ENCODE peak calls at places on chromosomes 13 and 19, in four cellular contexts. Q, R, M and Y are unnamed samples.

GRCh38 chr13:99303863-99304521 is 3.2 kb downstream of the GPR183 start:
- DNase-seq in Q (no peak), R (no peak), M (no peak), Y (no peak)

GRCh38 chr19:34963531-34964406 is at the start of gene ZNF792:
- DNase-seq in M (peak), R (peak), Q (peak), Y (peak)

GRCh38 chr13:98791611-98792010 is 39.1 kb upstream of the SLC15A1 start:
- DNase-seq in R (no peak), M (no peak), Q (no peak), Y (no peak)

GRCh38 chr19:55546822-55547614 is 1.7 kb upstream of the SBK3 start:
- DNase-seq in R (no peak), M (no peak), Q (peak), Y (no peak)

GRCh38 chr19:45008554-45008953 is 7.3 kb downstream of the RELB start:
- DNase-seq in M (no peak), R (peak), Q (no peak), Y (no peak)

GRCh38 chr19:10086904-10087256 is 763 bp downstream of the SHFL start:
- DNase-seq in Q (no peak), M (no peak), R (no peak), Y (no peak)

GRCh38 chr19:14203258-14203657 is 2.7 kb downstream of the ADGRL1 start:
- DNase-seq in M (peak), R (peak), Q (no peak), Y (no peak)

GRCh38 chr13:69565334-69565733 is 542.3 kb upstream of the ATXN8OS start:
- DNase-seq in M (no peak), Q (peak), R (peak), Y (peak)

GRCh38 chr19:10888421-10888866 is 17.1 kb downstream of the CARM1 start:
- DNase-seq in R (peak), Q (no peak), M (no peak), Y (no peak)

GRCh38 chr13:112894423-112894672 is 74.7 kb upstream of the MCF2L start:
- DNase-seq in Q (no peak), M (no peak), R (no peak), Y (no peak)
- TF ChIP-seq MAX in Q (no peak), M (no peak), R (no peak), Y (no peak)

GRCh38 chr13:26202365-26202972 is 19.6 kb downstream of the RNF6 start:
- DNase-seq in R (no peak), M (no peak), Q (no peak), Y (no peak)
- TF ChIP-seq MAX in R (no peak), M (no peak), Q (no peak), Y (no peak)

DNA sequence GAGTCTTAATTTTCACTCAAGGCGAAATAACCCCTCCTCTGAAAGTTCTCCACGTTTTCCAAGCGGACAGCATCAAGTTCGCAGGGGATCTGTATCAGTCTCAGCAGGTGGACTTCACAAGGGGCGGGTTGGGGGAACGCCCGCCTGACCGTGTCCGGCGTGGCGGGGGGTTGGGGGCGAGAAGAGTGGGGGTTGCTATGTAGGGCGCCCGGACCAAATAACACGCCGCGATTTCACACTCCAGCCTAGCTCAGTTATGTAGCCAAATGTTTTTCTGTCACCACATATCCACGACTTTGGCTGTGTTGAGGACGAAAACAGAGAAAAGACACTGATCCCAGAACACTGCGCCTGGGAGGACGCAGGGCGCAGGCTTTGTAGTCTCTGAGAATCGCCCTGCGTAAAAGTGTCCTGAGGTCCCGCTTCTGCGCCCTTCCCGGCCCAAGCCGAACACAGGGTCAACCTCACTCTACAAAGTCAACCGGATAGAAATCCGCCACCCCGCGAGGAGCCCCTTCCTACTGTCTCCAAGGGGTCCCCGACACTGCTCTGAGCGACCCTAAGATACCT is 541 bp downstream of the RUBCNL start:
- DNase-seq in R (no peak), M (peak), Q (no peak), Y (no peak)
- TF ChIP-seq MAX in R (no peak), M (no peak), Q (no peak), Y (no peak)

GRCh38 chr13:50682966-50683365 is 160.5 kb downstream of the DLEU7 start:
- DNase-seq in M (no peak), Q (no peak), R (no peak), Y (no peak)

GRCh38 chr13:50686547-50686946 is 156.9 kb downstream of the DLEU7 start:
- DNase-seq in M (no peak), Q (no peak), R (no peak), Y (no peak)

GRCh38 chr13:50687545-50687944 is 155.9 kb downstream of the DLEU7 start:
- DNase-seq in Q (no peak), M (no peak), R (no peak), Y (no peak)

GRCh38 chr13:50684366-50684765 is 159.1 kb downstream of the DLEU7 start:
- DNase-seq in M (no peak), Q (no peak), R (no peak), Y (no peak)

DNA sequence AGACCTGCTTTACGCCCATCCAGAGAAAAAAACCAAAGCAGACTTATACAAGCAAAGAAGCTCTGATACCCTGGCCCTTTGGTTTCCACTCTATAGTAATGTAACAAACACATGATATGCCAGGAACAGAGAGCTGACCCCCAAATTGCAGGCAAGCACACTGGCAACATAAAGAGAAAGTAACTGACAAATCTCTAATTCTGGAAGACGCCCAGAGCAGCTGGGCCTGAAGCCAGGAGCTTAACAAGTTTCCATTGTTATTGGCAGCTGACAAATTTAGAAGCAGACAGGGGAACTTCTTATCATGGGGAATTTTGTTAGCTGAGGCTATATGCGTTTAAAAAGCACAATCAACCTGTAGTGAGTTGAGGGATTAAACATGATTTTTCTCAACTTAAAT is 158.0 kb downstream of the DLEU7 start:
- DNase-seq in M (no peak), R (no peak), Q (no peak), Y (no peak)
- TF ChIP-seq MAX in M (no peak), R (no peak), Q (no peak), Y (no peak)

DNA sequence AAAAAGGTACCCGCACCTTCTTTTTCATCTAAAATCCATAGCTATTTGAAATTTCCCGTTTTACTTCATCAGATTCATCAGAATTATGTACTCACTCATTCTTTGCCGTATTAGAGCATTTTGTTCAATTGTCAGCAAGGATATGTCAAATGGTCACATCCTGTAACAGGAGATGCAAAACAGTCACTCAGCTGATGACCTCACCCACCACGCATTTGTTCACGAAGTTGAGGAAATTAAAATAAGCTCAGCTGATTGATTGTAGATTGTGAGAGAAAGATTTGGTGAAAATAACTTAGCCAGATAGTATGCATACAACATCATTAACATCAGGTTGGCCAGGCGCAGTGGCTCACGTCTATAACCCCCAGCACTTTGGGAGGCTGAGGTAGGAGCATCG is 22.6 kb upstream of the CDC16 start:
- DNase-seq in R (no peak), M (no peak), Q (no peak), Y (no peak)
- TF ChIP-seq MAX in R (no peak), M (no peak), Q (no peak), Y (no peak)

DNA sequence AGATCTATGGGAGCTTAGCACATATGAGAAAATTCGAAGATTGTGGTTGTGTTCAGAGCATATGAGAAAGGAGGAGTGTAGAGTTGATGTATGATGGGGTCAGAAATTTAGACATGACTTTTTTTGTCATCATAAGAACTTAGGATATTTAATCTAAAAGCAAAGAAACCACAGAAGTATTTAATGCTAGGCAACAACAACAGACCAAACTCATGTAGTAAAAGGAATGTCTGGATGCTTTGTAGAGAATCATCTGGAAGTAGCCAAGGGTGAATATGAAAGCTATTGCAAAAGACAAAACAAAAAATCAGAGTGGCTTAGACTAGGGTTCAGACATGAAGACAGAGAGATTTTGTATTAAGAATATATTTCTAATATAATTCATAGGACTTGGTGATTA is 190.3 kb downstream of the SLITRK1 start:
- DNase-seq in Q (no peak), R (no peak), M (no peak), Y (no peak)
- TF ChIP-seq MAX in Q (no peak), R (no peak), M (no peak), Y (no peak)

GRCh38 chr13:80338781-80339577 is 1.9 kb downstream of the SPRY2 start:
- DNase-seq in Q (peak), R (peak), M (peak), Y (no peak)

GRCh38 chr13:80340643-80341097 is 256 bp downstream of the SPRY2 start:
- DNase-seq in M (no peak), R (no peak), Q (peak), Y (no peak)

GRCh38 chr13:80339578-80339840 is 1.4 kb downstream of the SPRY2 start:
- DNase-seq in Q (no peak), R (no peak), M (no peak), Y (no peak)

GRCh38 chr13:80341098-80341701 is at the start of gene SPRY2:
- DNase-seq in R (peak), M (peak), Q (peak), Y (peak)

GRCh38 chr13:80339841-80340642 is 884 bp downstream of the SPRY2 start:
- DNase-seq in M (peak), R (peak), Q (peak), Y (no peak)
- TF ChIP-seq MAX in M (no peak), R (no peak), Q (peak), Y (no peak)